ENCODE peak calls at places on chromosomes 1 and 21, in seven cellular contexts. One of them, this sample, is unnamed.

GRCh38 chr1:108661030-108661609 is at the start of gene HENMT1:
- DNase-seq in HCT116: no peak
- DNase-seq in HepG2: no peak
- DNase-seq in A549: peak; percentile 80
- DNase-seq in Panc1: no peak
- DNase-seq in GM23338: peak; percentile 82
- DNase-seq in GM12878: peak; percentile 23
- DNase-seq in this sample: peak; percentile 63

GRCh38 chr1:193111641-193112090 is 6.5 kb upstream of the GLRX2 start:
- DNase-seq in HCT116: peak; percentile 46
- DNase-seq in HepG2: peak; percentile 67
- DNase-seq in GM23338: peak; percentile 39
- DNase-seq in Panc1: peak; percentile 27
- DNase-seq in GM12878: no peak
- DNase-seq in A549: peak; percentile 57
- DNase-seq in this sample: peak; percentile 88

GRCh38 chr21:45761703-45762102 is 118.2 kb downstream of the PCBP3 start:
- DNase-seq in HepG2: no peak
- DNase-seq in GM12878: no peak
- DNase-seq in A549: no peak
- DNase-seq in Panc1: no peak
- DNase-seq in GM23338: no peak
- DNase-seq in HCT116: no peak
- DNase-seq in this sample: no peak

GRCh38 chr1:63867429-63868176 is 93.8 kb downstream of the ROR1 start:
- DNase-seq in GM23338: no peak
- DNase-seq in GM12878: no peak
- DNase-seq in HCT116: no peak
- DNase-seq in HepG2: no peak
- DNase-seq in Panc1: no peak
- DNase-seq in A549: no peak
- DNase-seq in this sample: no peak

GRCh38 chr1:170619167-170620030 is 44.5 kb upstream of the PRRX1 start:
- DNase-seq in GM12878: no peak
- DNase-seq in A549: no peak
- DNase-seq in HepG2: no peak
- DNase-seq in HCT116: no peak
- DNase-seq in Panc1: no peak
- DNase-seq in GM23338: no peak
- DNase-seq in this sample: no peak

GRCh38 chr1:185565314-185565713 is 168.9 kb upstream of the HMCN1 start:
- DNase-seq in Panc1: no peak
- DNase-seq in HepG2: peak; percentile 10
- DNase-seq in GM23338: no peak
- DNase-seq in GM12878: no peak
- DNase-seq in HCT116: no peak
- DNase-seq in A549: peak; percentile 49
- DNase-seq in this sample: no peak

GRCh38 chr21:40043423-40043822 is 176.2 kb downstream of the PCP4 start:
- DNase-seq in GM23338: peak; percentile 2
- DNase-seq in Panc1: no peak
- DNase-seq in HCT116: no peak
- DNase-seq in HepG2: no peak
- DNase-seq in GM12878: no peak
- DNase-seq in A549: no peak
- DNase-seq in this sample: no peak

GRCh38 chr1:22689505-22689904 is 21.1 kb upstream of the EPHB2 start:
- DNase-seq in Panc1: peak; percentile 94
- DNase-seq in GM12878: no peak
- DNase-seq in GM23338: no peak
- DNase-seq in HepG2: peak; percentile 42
- DNase-seq in HCT116: peak; percentile 74
- DNase-seq in A549: peak; percentile 49
- DNase-seq in this sample: no peak

GRCh38 chr1:226108935-226109828 is 46.7 kb downstream of the H3-3A start:
- DNase-seq in GM23338: no peak
- DNase-seq in A549: no peak
- DNase-seq in Panc1: no peak
- DNase-seq in HCT116: no peak
- DNase-seq in HepG2: no peak
- DNase-seq in GM12878: no peak
- DNase-seq in this sample: no peak

GRCh38 chr1:115492019-115492595 is 149.7 kb upstream of the VANGL1 start:
- DNase-seq in GM12878: no peak
- DNase-seq in HepG2: no peak
- DNase-seq in GM23338: no peak
- DNase-seq in HCT116: no peak
- DNase-seq in A549: no peak
- DNase-seq in Panc1: no peak
- DNase-seq in this sample: no peak

GRCh38 chr1:15609631-15610030 is 7.6 kb upstream of the DDI2 start:
- DNase-seq in HCT116: no peak
- DNase-seq in A549: no peak
- DNase-seq in GM23338: no peak
- DNase-seq in HepG2: no peak
- DNase-seq in Panc1: no peak
- DNase-seq in GM12878: no peak
- DNase-seq in this sample: no peak

GRCh38 chr1:168520052-168520751 is 23.6 kb downstream of the XCL2 start:
- DNase-seq in A549: no peak
- DNase-seq in HCT116: no peak
- DNase-seq in Panc1: no peak
- DNase-seq in HepG2: no peak
- DNase-seq in GM12878: no peak
- DNase-seq in GM23338: peak; percentile 25
- DNase-seq in this sample: peak; percentile 56

GRCh38 chr1:96882096-96882495 is 160.5 kb downstream of the PTBP2 start:
- DNase-seq in A549: no peak
- DNase-seq in GM12878: no peak
- DNase-seq in HCT116: no peak
- DNase-seq in HepG2: no peak
- DNase-seq in Panc1: no peak
- DNase-seq in GM23338: peak; percentile 3
- DNase-seq in this sample: no peak

GRCh38 chr1:183318433-183318832 is 99.7 kb downstream of the NMNAT2 start:
- DNase-seq in Panc1: peak; percentile 27
- DNase-seq in HCT116: no peak
- DNase-seq in HepG2: peak; percentile 50
- DNase-seq in A549: peak; percentile 77
- DNase-seq in GM23338: peak; percentile 75
- DNase-seq in GM12878: peak; percentile 55
- DNase-seq in this sample: peak; percentile 4

GRCh38 chr1:19311931-19312781 is at the start of the genes AKR7A2 and SLC66A1:
- DNase-seq in HCT116: peak; percentile 73
- DNase-seq in A549: peak; percentile 87
- DNase-seq in GM12878: peak; percentile 49
- DNase-seq in GM23338: peak; percentile 95
- DNase-seq in Panc1: peak; percentile 56
- DNase-seq in HepG2: peak; percentile 82
- DNase-seq in this sample: peak; percentile 87

GRCh38 chr1:19313961-19314882 is 2.1 kb downstream of the SLC66A1 start:
- DNase-seq in HCT116: no peak
- DNase-seq in Panc1: no peak
- DNase-seq in GM23338: no peak
- DNase-seq in GM12878: no peak
- DNase-seq in HepG2: no peak
- DNase-seq in A549: no peak
- DNase-seq in this sample: peak; percentile 27

GRCh38 chr1:19313636-19313959 is 1.5 kb downstream of the SLC66A1 start:
- DNase-seq in Panc1: no peak
- DNase-seq in GM12878: no peak
- DNase-seq in GM23338: no peak
- DNase-seq in HepG2: no peak
- DNase-seq in A549: no peak
- DNase-seq in HCT116: no peak
- DNase-seq in this sample: no peak

GRCh38 chr1:19311503-19311930 is 427 bp downstream of the AKR7A2 start:
- DNase-seq in A549: no peak
- DNase-seq in GM23338: no peak
- DNase-seq in GM12878: no peak
- DNase-seq in HepG2: no peak
- DNase-seq in HCT116: no peak
- DNase-seq in Panc1: no peak
- DNase-seq in this sample: no peak

GRCh38 chr1:19312782-19313635 is 883 bp downstream of the SLC66A1 start:
- DNase-seq in Panc1: no peak
- DNase-seq in HepG2: no peak
- DNase-seq in HCT116: no peak
- DNase-seq in GM23338: no peak
- DNase-seq in GM12878: no peak
- DNase-seq in A549: no peak
- DNase-seq in this sample: no peak
- H3K27ac ChIP-seq in Panc1: peak overlapping the region; percentile 89
- H3K27ac ChIP-seq in HepG2: peak overlapping the region; percentile 83
- H3K27ac ChIP-seq in HCT116: peak overlapping the region; percentile 82
- H3K27ac ChIP-seq in GM23338: no peak overlapping the region
- H3K27ac ChIP-seq in GM12878: peak overlapping the region; percentile 80
- H3K27ac ChIP-seq in A549: peak overlapping the region; percentile 94
- H3K27ac ChIP-seq in this sample: peak overlapping the region; percentile 76

GRCh38 chr21:44375281-44375651 is 21.8 kb downstream of the TRPM2 start:
- DNase-seq in GM12878: no peak
- DNase-seq in HepG2: no peak
- DNase-seq in HCT116: no peak
- DNase-seq in GM23338: no peak
- DNase-seq in Panc1: no peak
- DNase-seq in A549: no peak
- DNase-seq in this sample: no peak
- TF ChIP-seq REST in GM12878: no peak
- TF ChIP-seq REST in HepG2: no peak
- TF ChIP-seq REST in HCT116: no peak
- TF ChIP-seq REST in GM23338: no peak
- TF ChIP-seq REST in Panc1: no peak
- TF ChIP-seq REST in A549: no peak
- TF ChIP-seq REST in this sample: no peak

DNA sequence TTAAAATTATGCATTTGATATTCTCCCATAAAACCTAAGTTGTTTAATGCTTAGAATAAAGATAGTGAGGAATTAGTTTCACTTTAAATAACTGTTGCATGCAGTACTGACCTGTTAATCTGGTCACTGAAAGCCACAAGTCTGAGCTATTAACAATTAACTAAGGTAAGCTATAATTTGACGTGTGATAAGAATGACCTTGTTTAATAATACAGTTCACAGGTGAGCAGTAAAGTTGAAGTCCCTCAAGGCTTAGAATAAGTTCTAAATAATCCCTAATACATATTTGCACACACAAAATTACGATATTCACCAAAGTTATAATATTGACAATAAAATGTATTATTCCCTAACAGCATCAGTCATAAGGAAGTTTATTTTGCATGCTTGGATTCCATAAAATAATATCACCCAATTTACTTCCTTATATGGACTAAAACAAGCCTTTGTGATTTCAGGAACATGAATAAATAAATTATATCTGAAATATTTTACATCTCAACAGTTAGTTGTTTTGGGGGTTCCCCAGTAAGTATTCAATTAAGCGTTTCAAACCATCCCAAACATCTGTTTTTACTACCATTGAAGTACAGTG is 70.6 kb upstream of the CHRM3 start:
- DNase-seq in GM12878: no peak
- DNase-seq in A549: no peak
- DNase-seq in HepG2: no peak
- DNase-seq in HCT116: no peak
- DNase-seq in GM23338: no peak
- DNase-seq in Panc1: no peak
- DNase-seq in this sample: no peak
- H3K27ac ChIP-seq in GM12878: no peak overlapping the region
- H3K27ac ChIP-seq in A549: no peak overlapping the region
- H3K27ac ChIP-seq in HepG2: no peak overlapping the region
- H3K27ac ChIP-seq in HCT116: no peak overlapping the region
- H3K27ac ChIP-seq in GM23338: no peak overlapping the region
- H3K27ac ChIP-seq in Panc1: no peak overlapping the region
- H3K27ac ChIP-seq in this sample: no peak overlapping the region

GRCh38 chr1:151533870-151534269 is 6.2 kb upstream of the TUFT1 start:
- DNase-seq in GM12878: no peak
- DNase-seq in HCT116: no peak
- DNase-seq in A549: no peak
- DNase-seq in Panc1: no peak
- DNase-seq in HepG2: no peak
- DNase-seq in GM23338: no peak
- DNase-seq in this sample: no peak
- TF ChIP-seq REST in GM12878: no peak
- TF ChIP-seq REST in HCT116: no peak
- TF ChIP-seq REST in A549: no peak
- TF ChIP-seq REST in Panc1: no peak
- TF ChIP-seq REST in HepG2: no peak
- TF ChIP-seq REST in GM23338: no peak
- TF ChIP-seq REST in this sample: no peak

DNA sequence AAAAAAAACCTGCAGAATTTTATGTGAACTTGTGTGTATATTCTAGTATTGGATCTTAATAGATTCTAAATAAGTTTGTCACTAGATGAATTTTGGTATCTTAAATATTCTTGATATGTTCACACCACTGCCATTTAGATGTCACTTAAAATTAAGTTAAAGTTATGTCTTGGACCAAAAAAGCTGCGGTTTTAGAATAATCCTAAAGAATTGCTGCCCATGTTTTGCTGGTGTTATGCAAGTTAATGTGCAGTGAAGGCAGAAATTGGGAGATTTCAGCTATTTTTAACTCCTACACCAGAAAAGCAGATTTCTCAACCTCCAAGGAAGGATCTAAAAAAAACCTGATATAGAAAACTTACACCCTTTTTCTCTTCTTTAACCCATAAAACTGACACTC is 747 bp downstream of the ACADM start:
- DNase-seq in A549: no peak
- DNase-seq in HepG2: no peak
- DNase-seq in Panc1: no peak
- DNase-seq in GM12878: no peak
- DNase-seq in HCT116: no peak
- DNase-seq in GM23338: no peak
- DNase-seq in this sample: no peak
- H3K27ac ChIP-seq in A549: peak overlapping the region; percentile 99
- H3K27ac ChIP-seq in HepG2: peak overlapping the region; percentile 91
- H3K27ac ChIP-seq in Panc1: peak overlapping the region; percentile 89
- H3K27ac ChIP-seq in GM12878: peak overlapping the region; percentile 83
- H3K27ac ChIP-seq in HCT116: peak overlapping the region; percentile 47
- H3K27ac ChIP-seq in GM23338: no peak overlapping the region
- H3K27ac ChIP-seq in this sample: peak overlapping the region; percentile 94

DNA sequence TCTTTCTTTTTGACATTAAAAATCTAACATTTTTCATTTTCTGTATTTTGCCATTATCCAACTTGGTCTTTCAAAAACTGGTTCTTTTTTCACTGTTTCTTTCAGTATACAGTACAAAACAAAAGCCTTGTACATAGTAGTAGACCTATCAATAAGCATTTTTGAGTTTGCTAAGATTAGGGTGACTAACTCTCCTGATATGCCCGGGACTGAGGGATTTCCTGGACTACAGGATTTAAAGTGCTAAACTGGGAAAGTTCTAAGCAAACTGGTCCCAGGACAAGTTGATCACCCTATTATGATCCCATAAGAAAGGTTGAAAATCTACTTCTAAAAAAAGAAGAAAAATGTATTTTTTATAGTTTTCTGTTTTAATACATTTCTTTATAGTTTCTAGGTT is 120.9 kb downstream of the USP25 start:
- DNase-seq in HepG2: peak; percentile 1
- DNase-seq in GM12878: no peak
- DNase-seq in GM23338: no peak
- DNase-seq in A549: peak; percentile 3
- DNase-seq in Panc1: no peak
- DNase-seq in HCT116: no peak
- DNase-seq in this sample: no peak
- TF ChIP-seq REST in HepG2: no peak
- TF ChIP-seq REST in GM12878: no peak
- TF ChIP-seq REST in GM23338: no peak
- TF ChIP-seq REST in A549: no peak
- TF ChIP-seq REST in Panc1: no peak
- TF ChIP-seq REST in HCT116: no peak
- TF ChIP-seq REST in this sample: no peak

This sample was measured in HL-60.